ENCODE peak calls at places on chromosomes 12 and 14, in eight cellular contexts. P is AG10803; T is H1; E is CD8-positive, alpha-beta T cell; K is SK-N-SH; A is lower lobe of right lung; B is gastrocnemius medialis; V is stomach. Z is an unnamed sample.

GRCh38 chr14:60964901-60965300 is 16.0 kb downstream of the TRMT5 start:
- DNase-seq in B (no peak), P (no peak), A (no peak), V (no peak), T (no peak), K (no peak), E (no peak), Z (no peak)

GRCh38 chr14:94594441-94594840 is 13.2 kb downstream of the SERPINA5 start:
- DNase-seq in P (no peak), T (no peak), V (no peak), B (no peak), K (no peak), A (no peak), E (no peak), Z (peak)

GRCh38 chr14:34450958-34451357 is 11.1 kb downstream of the SPTSSA start:
- DNase-seq in V (no peak), A (no peak), K (no peak), B (no peak), P (no peak), T (no peak), E (no peak), Z (no peak)

GRCh38 chr12:76142305-76142704 is 57.8 kb upstream of the NAP1L1 start:
- DNase-seq in T (no peak), P (no peak), A (no peak), E (no peak), V (no peak), K (no peak), B (no peak), Z (no peak)

GRCh38 chr12:52251367-52252055 is 18.5 kb downstream of the KRT7 start:
- DNase-seq in V (no peak), P (no peak), E (no peak), T (no peak), B (no peak), K (no peak), A (no peak), Z (peak)

GRCh38 chr14:81655423-81656314 is 122.0 kb upstream of the SEL1L start:
- DNase-seq in V (no peak), E (no peak), K (no peak), P (no peak), T (no peak), B (peak), A (no peak), Z (no peak)

GRCh38 chr12:52058631-52059324 is 7.5 kb downstream of the NR4A1 start:
- DNase-seq in B (peak), P (no peak), T (no peak), E (no peak), V (no peak), K (no peak), A (peak), Z (peak)

GRCh38 chr12:2411586-2412304 is 359.0 kb downstream of the CACNA1C start:
- DNase-seq in K (peak), E (no peak), B (no peak), A (no peak), T (no peak), P (no peak), V (no peak), Z (no peak)

GRCh38 chr12:125284945-125285344 is 219.7 kb downstream of the AACS start:
- DNase-seq in P (no peak), A (no peak), K (no peak), V (no peak), E (no peak), B (no peak), T (no peak), Z (no peak)

GRCh38 chr12:33581613-33582122 is 142.0 kb upstream of the SYT10 start:
- DNase-seq in E (no peak), V (no peak), K (no peak), P (no peak), A (no peak), B (no peak), T (no peak), Z (no peak)

GRCh38 chr12:99111600-99111999 is 466.5 kb downstream of the APAF1 start:
- DNase-seq in T (no peak), P (no peak), A (no peak), K (no peak), E (no peak), V (no peak), B (no peak), Z (no peak)

GRCh38 chr12:1590083-1590979 is 4.0 kb downstream of the FBXL14 start:
- DNase-seq in P (peak), B (no peak), T (no peak), K (no peak), A (no peak), V (no peak), E (no peak), Z (no peak)

DNA sequence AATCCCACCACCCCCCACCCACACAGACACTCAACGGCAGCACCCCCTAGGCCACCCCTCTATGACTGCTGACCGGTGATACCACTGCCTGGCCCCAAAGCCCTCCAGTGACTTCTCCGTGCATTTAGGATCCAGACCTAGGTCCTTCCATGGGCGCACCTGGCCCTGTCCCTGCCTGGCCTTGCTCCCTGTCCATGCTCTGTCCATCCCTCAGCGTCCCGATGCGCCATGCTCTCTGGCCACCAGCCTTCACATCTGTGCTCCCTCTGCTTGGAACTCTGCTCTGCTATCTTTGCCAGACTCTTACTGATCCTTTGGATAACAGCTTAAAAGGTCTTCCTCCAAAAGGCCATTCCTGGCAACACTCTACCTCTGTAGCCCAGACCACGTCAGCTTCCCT is 25.4 kb upstream of the HDAC7 start:
- DNase-seq in E (no peak), B (no peak), K (no peak), T (no peak), P (no peak), A (no peak), V (no peak), Z (no peak)
- TF ChIP-seq CTCF in E (no peak), B (no peak), K (no peak), T (no peak), P (no peak), A (no peak), V (no peak), Z (no peak)

GRCh38 chr14:52923902-52924575 is 26.8 kb downstream of the FERMT2 start:
- DNase-seq in T (no peak), V (no peak), A (no peak), P (no peak), B (no peak), E (no peak), K (no peak), Z (no peak)
- TF ChIP-seq CTCF in T (peak), V (no peak), A (no peak), P (peak), B (no peak), E (no peak), K (peak), Z (peak)

DNA sequence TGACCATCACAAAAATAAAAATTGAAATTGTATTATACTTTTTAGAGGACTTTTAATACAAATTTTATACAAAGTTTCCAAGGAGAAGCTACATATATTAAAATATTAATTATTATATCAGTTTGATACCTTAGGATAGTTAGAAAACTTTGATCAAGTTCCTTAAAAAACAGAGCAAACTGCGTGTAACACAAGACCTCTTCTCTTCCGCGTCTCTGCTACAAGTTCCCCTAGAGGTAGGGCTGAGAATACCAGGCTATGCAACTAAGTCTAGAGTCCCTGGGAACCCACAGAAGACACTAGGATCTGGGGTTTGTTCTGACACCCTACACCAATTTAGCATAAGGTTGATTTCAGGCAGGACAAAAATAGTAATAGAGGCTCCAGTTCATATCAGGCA is 319.0 kb downstream of the FOXG1 start:
- DNase-seq in A (no peak), B (no peak), E (no peak), T (peak), K (peak), V (no peak), P (peak), Z (no peak)
- TF ChIP-seq CTCF in A (no peak), B (no peak), E (no peak), T (peak), K (peak), V (no peak), P (peak), Z (peak)

GRCh38 chr14:76509291-76509690 is 133.4 kb downstream of the ESRRB start:
- DNase-seq in A (no peak), B (no peak), T (no peak), V (no peak), K (no peak), P (no peak), E (no peak), Z (no peak)
- TF ChIP-seq CTCF in A (no peak), B (no peak), T (no peak), V (no peak), K (no peak), P (no peak), E (no peak), Z (no peak)

DNA sequence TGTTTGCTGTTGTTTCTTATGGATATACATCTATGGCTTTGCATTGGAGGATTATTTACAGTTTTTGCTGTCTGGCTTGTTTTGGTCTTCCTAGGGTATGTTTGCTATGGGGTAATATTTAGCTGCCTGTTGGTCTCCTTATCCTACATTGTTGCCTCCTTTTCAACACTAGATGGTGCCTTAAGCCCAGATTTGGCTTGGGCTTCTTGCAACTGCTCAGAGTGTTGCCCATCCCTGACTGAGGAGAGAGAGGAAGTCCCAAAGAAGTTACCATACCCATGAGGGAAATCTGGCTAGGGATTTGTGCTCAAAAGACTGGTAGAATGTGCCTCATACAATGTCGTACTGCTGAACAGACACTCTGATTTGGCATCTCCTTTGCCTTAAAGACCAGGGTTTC is 94.6 kb upstream of the MUCL1 start:
- DNase-seq in A (no peak), K (no peak), E (no peak), T (peak), B (no peak), V (no peak), P (peak), Z (no peak)
- TF ChIP-seq CTCF in A (no peak), K (peak), E (no peak), T (peak), B (no peak), V (no peak), P (peak), Z (peak)

DNA sequence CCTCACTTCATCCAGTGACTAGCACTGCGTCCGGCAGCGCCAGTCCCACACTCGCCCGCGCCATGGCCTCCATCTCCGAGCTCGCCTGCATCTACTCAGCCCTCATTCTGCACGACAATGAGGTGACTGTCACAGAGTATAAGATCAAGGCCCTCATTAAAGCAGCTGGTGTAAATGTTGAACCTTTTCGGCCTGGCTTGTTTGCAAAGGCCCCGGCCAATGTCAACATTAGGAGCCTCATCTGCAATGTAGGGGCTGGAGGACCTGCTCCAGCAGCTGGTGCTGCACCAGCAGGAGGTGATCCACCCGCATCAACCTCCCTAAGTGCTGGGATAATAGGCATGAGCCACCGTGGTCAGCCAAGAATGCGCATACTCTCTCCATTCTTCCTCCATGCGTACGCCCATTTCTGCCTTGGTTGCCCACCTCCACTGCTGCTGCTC is 59.9 kb downstream of the IRF2BPL start:
- DNase-seq in T (no peak), B (no peak), A (no peak), V (peak), E (no peak), P (no peak), K (no peak), Z (no peak)
- TF ChIP-seq CTCF in T (no peak), B (no peak), A (no peak), V (no peak), E (no peak), P (no peak), K (no peak), Z (no peak)

GRCh38 chr14:91058017-91058675 is 2.3 kb downstream of the RPS6KA5 start:
- DNase-seq in T (no peak), P (peak), B (no peak), A (no peak), K (no peak), E (no peak), V (no peak), Z (no peak)

GRCh38 chr14:91060472-91061308 is at the start of gene RPS6KA5:
- DNase-seq in A (peak), B (peak), T (peak), K (peak), P (peak), V (peak), E (peak), Z (peak)

GRCh38 chr14:91061309-91061887 is 957 bp upstream of the RPS6KA5 start:
- DNase-seq in K (peak), E (no peak), B (no peak), P (no peak), T (no peak), V (no peak), A (no peak), Z (no peak)

GRCh38 chr14:91062600-91062999 is 2.2 kb upstream of the RPS6KA5 start:
- DNase-seq in T (no peak), V (no peak), A (no peak), P (no peak), B (no peak), E (no peak), K (no peak), Z (no peak)

GRCh38 chr14:91059576-91060471 is 617 bp downstream of the RPS6KA5 start:
- DNase-seq in P (no peak), T (peak), A (peak), B (peak), E (peak), V (peak), K (peak), Z (peak)
- TF ChIP-seq CTCF in P (no peak), T (no peak), A (no peak), B (peak), E (no peak), V (no peak), K (no peak), Z (peak)